ENCODE peak calls at places on chromosomes 1 and 21, in nine cellular contexts. O is MM.1S; Z is HL-60; K is cardiac muscle cell; V is naive thymus-derived CD4-positive, alpha-beta T cell; L is A549; F is tibial artery; U is lower lobe of right lung; R is heart left ventricle. H is an unnamed sample.

GRCh38 chr1:218299416-218299815 is 14.3 kb downstream of the RRP15 start:
- DNase-seq in O (peak), Z (no peak), K (peak), V (no peak), L (peak), F (no peak), U (no peak), R (no peak), H (no peak)

GRCh38 chr1:90045853-90046563 is 51.1 kb downstream of the ZNF326 start:
- DNase-seq in O (peak), Z (no peak), K (peak), V (no peak), L (peak), F (no peak), U (no peak), R (no peak), H (no peak)

GRCh38 chr1:195608883-195609282 is 999.4 kb downstream of the KCNT2 start:
- DNase-seq in O (no peak), Z (no peak), K (no peak), V (no peak), L (no peak), F (no peak), U (no peak), R (no peak), H (no peak)

GRCh38 chr1:160217466-160218165 is 12.4 kb downstream of the PEA15 start:
- DNase-seq in O (no peak), Z (no peak), K (no peak), V (no peak), L (no peak), F (no peak), U (no peak), R (no peak), H (no peak)

GRCh38 chr1:36991551-36991950 is 42.8 kb downstream of the GRIK3 start:
- DNase-seq in O (no peak), Z (no peak), K (no peak), V (no peak), L (no peak), F (no peak), U (no peak), R (no peak), H (no peak)

GRCh38 chr1:193335797-193336428 is 149.5 kb upstream of the B3GALT2 start:
- DNase-seq in O (no peak), Z (no peak), K (no peak), V (no peak), L (no peak), F (no peak), U (no peak), R (no peak), H (no peak)

GRCh38 chr1:171389176-171389575 is 75.2 kb downstream of the FMO4 start:
- DNase-seq in O (no peak), Z (no peak), K (no peak), V (no peak), L (no peak), F (no peak), U (no peak), R (no peak), H (no peak)

GRCh38 chr1:99645199-99645598 is 714 bp upstream of the PALMD start:
- DNase-seq in O (no peak), Z (no peak), K (no peak), V (no peak), L (peak), F (no peak), U (no peak), R (peak), H (no peak)

GRCh38 chr1:42960693-42961559 is 2.3 kb upstream of the SLC2A1 start:
- DNase-seq in O (no peak), Z (no peak), K (no peak), V (no peak), L (no peak), F (peak), U (no peak), R (no peak), H (no peak)

GRCh38 chr1:2443285-2444137 is 31.1 kb upstream of the PEX10 start:
- DNase-seq in O (no peak), Z (no peak), K (peak), V (no peak), L (no peak), F (no peak), U (no peak), R (no peak), H (no peak)

GRCh38 chr1:209756608-209757445 is 974 bp downstream of the TRAF3IP3 start:
- DNase-seq in O (peak), Z (peak), K (no peak), V (peak), L (no peak), F (no peak), U (peak), R (peak), H (peak)

GRCh38 chr1:19648689-19649088 is 4.6 kb downstream of the NBL1 start:
- DNase-seq in O (no peak), Z (no peak), K (no peak), V (no peak), L (no peak), F (no peak), U (no peak), R (no peak), H (no peak)

GRCh38 chr1:4081806-4082645 is 182.0 kb upstream of the C1orf174 start:
- DNase-seq in O (no peak), Z (no peak), K (no peak), V (no peak), L (no peak), F (peak), U (no peak), R (no peak), H (no peak)

GRCh38 chr1:27772071-27772470 is 948 bp upstream of the STX12 start:
- DNase-seq in O (no peak), Z (no peak), K (no peak), V (no peak), L (no peak), F (no peak), U (no peak), R (no peak), H (no peak)

GRCh38 chr1:165129568-165130164 is 226.8 kb downstream of the LMX1A start:
- DNase-seq in O (peak), Z (peak), K (peak), V (no peak), L (peak), F (no peak), U (peak), R (peak), H (no peak)

GRCh38 chr1:98388431-98388830 is 273.1 kb upstream of the SNX7 start:
- DNase-seq in O (peak), Z (peak), K (no peak), V (no peak), L (no peak), F (no peak), U (no peak), R (no peak), H (peak)

GRCh38 chr1:56709269-56709880 is 64.3 kb downstream of the PRKAA2 start:
- DNase-seq in O (peak), Z (peak), K (peak), V (peak), L (peak), F (no peak), U (no peak), R (no peak), H (no peak)

GRCh38 chr21:44653123-44653522 is 1.3 kb downstream of the KRTAP12-4 start:
- DNase-seq in O (peak), Z (no peak), K (no peak), V (no peak), L (no peak), F (no peak), U (no peak), R (no peak), H (no peak)

GRCh38 chr1:79469121-79469520 is 462.6 kb upstream of the ADGRL4 start:
- DNase-seq in O (no peak), Z (no peak), K (no peak), V (no peak), L (no peak), F (no peak), U (no peak), R (no peak), H (peak)

GRCh38 chr1:20430355-20431290 is 55.4 kb downstream of the CAMK2N1 start:
- DNase-seq in O (no peak), Z (peak), K (peak), V (no peak), L (peak), F (no peak), U (no peak), R (peak), H (no peak)

GRCh38 chr1:15238789-15239188 is 8.2 kb upstream of the FHAD1 start:
- DNase-seq in O (no peak), Z (no peak), K (no peak), V (no peak), L (no peak), F (no peak), U (no peak), R (no peak), H (no peak)

GRCh38 chr1:92585831-92586230 is 99.1 kb upstream of the GFI1 start:
- DNase-seq in O (no peak), Z (no peak), K (no peak), V (no peak), L (no peak), F (no peak), U (no peak), R (no peak), H (no peak)

GRCh38 chr1:164583835-164584539 is 25.0 kb downstream of the PBX1 start:
- DNase-seq in O (no peak), Z (no peak), K (no peak), V (no peak), L (no peak), F (no peak), U (no peak), R (no peak), H (no peak)

GRCh38 chr1:8003431-8004112 is 22.5 kb downstream of the ERRFI1 start:
- DNase-seq in O (no peak), Z (no peak), K (no peak), V (no peak), L (no peak), F (no peak), U (no peak), R (no peak), H (no peak)

GRCh38 chr1:232891116-232891515 is 59.3 kb upstream of the NTPCR start:
- DNase-seq in O (no peak), Z (no peak), K (no peak), V (no peak), L (no peak), F (no peak), U (no peak), R (no peak), H (no peak)

GRCh38 chr1:199691540-199691939 is 336.0 kb upstream of the NR5A2 start:
- DNase-seq in O (no peak), Z (peak), K (no peak), V (no peak), L (no peak), F (no peak), U (no peak), R (no peak), H (no peak)

GRCh38 chr21:31181089-31181757 is 142.9 kb upstream of the KRTAP19-8 start:
- DNase-seq in O (no peak), Z (no peak), K (no peak), V (peak), L (no peak), F (no peak), U (no peak), R (no peak), H (no peak)

GRCh38 chr21:27649746-27650145 is 682.9 kb upstream of the ADAMTS5 start:
- DNase-seq in O (no peak), Z (no peak), K (no peak), V (no peak), L (no peak), F (no peak), U (no peak), R (no peak), H (no peak)

GRCh38 chr1:6466023-6466422 is at the start of gene TNFRSF25:
- DNase-seq in O (no peak), Z (no peak), K (no peak), V (peak), L (no peak), F (no peak), U (no peak), R (no peak), H (no peak)

GRCh38 chr1:220878223-220879081 is 791 bp upstream of the HLX start:
- DNase-seq in O (no peak), Z (peak), K (no peak), V (no peak), L (no peak), F (no peak), U (no peak), R (peak), H (no peak)

GRCh38 chr21:32368386-32368785 is 24.4 kb downstream of the URB1 start:
- DNase-seq in O (no peak), Z (no peak), K (no peak), V (no peak), L (no peak), F (no peak), U (no peak), R (no peak), H (no peak)

GRCh38 chr1:119331915-119332314 is 36.7 kb upstream of the HAO2 start:
- DNase-seq in O (no peak), Z (no peak), K (no peak), V (no peak), L (no peak), F (no peak), U (no peak), R (no peak), H (no peak)

GRCh38 chr1:153790996-153791855 is 16.0 kb downstream of the SLC27A3 start:
- DNase-seq in O (peak), Z (peak), K (no peak), V (no peak), L (no peak), F (peak), U (peak), R (no peak), H (peak)

GRCh38 chr21:42475526-42476492 is 20.2 kb downstream of the RSPH1 start:
- DNase-seq in O (no peak), Z (no peak), K (no peak), V (no peak), L (no peak), F (peak), U (no peak), R (no peak), H (no peak)

GRCh38 chr1:205950826-205951549 is 7.7 kb upstream of the SLC26A9 start:
- DNase-seq in O (no peak), Z (no peak), K (no peak), V (no peak), L (no peak), F (no peak), U (no peak), R (no peak), H (no peak)

GRCh38 chr1:162259859-162260455 is 116.7 kb downstream of the SPATA46 start:
- DNase-seq in O (no peak), Z (no peak), K (no peak), V (no peak), L (no peak), F (no peak), U (no peak), R (no peak), H (no peak)

GRCh38 chr1:162253790-162254189 is 122.9 kb downstream of the SPATA46 start:
- DNase-seq in O (no peak), Z (no peak), K (no peak), V (no peak), L (no peak), F (no peak), U (no peak), R (no peak), H (no peak)

GRCh38 chr1:162251102-162251501 is 125.6 kb downstream of the SPATA46 start:
- DNase-seq in O (no peak), Z (no peak), K (no peak), V (no peak), L (no peak), F (no peak), U (no peak), R (no peak), H (no peak)

GRCh38 chr1:162252209-162252608 is 124.4 kb downstream of the SPATA46 start:
- DNase-seq in O (no peak), Z (no peak), K (no peak), V (no peak), L (no peak), F (no peak), U (no peak), R (no peak), H (no peak)

GRCh38 chr1:162256287-162256686 is 120.4 kb downstream of the SPATA46 start:
- DNase-seq in O (no peak), Z (no peak), K (no peak), V (no peak), L (no peak), F (no peak), U (no peak), R (no peak), H (no peak)
- H3K4me3 ChIP-seq in O (no peak), Z (no peak), K (no peak), V (no peak), L (no peak), F (no peak), U (no peak), R (no peak), H (no peak)

GRCh38 chr1:1421147-1421906 is at the start of gene ANKRD65:
- DNase-seq in O (no peak), Z (no peak), K (no peak), V (no peak), L (no peak), F (no peak), U (peak), R (peak), H (no peak)
- H3K4me3 ChIP-seq in O (no peak), Z (no peak), K (no peak), V (no peak), L (no peak), F (peak), U (peak), R (peak), H (no peak)

DNA sequence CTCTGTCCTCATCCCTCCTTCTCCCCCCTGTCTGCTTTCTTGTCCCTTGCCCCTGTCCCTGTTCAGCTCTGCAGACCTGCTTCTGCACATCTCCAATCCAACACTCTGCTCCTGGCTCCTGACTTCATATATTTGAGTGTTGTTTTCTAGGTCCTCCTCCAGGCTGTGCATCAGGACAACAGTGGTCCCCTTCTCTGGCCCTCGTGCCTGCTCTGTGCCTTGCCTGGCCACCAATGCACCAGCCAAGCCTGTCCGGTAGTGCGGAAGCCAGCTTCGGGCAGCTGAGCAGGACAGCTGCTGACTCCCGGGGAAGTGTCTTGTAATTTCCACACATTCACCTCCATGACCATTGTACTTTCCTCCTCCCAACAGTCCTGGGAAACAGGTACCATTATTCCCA is 203.4 kb upstream of the RAB4A start:
- DNase-seq in O (no peak), Z (no peak), K (no peak), V (no peak), L (no peak), F (no peak), U (no peak), R (no peak), H (no peak)
- H3K4me3 ChIP-seq in O (no peak), Z (no peak), K (no peak), V (no peak), L (no peak), F (no peak), U (no peak), R (no peak), H (no peak)

GRCh38 chr1:110207831-110208230 is 2.3 kb upstream of the KCNC4 start:
- DNase-seq in O (peak), Z (peak), K (peak), V (peak), L (peak), F (peak), U (peak), R (peak), H (no peak)

GRCh38 chr1:110211503-110212164 is 1.5 kb downstream of the KCNC4 start:
- DNase-seq in O (no peak), Z (no peak), K (no peak), V (no peak), L (no peak), F (no peak), U (peak), R (no peak), H (no peak)

GRCh38 chr1:110209715-110210603 is at the start of gene KCNC4:
- DNase-seq in O (peak), Z (peak), K (peak), V (peak), L (peak), F (peak), U (peak), R (peak), H (peak)

GRCh38 chr1:110210604-110211502 is 739 bp downstream of the KCNC4 start:
- DNase-seq in O (peak), Z (peak), K (peak), V (peak), L (peak), F (peak), U (peak), R (peak), H (no peak)

DNA sequence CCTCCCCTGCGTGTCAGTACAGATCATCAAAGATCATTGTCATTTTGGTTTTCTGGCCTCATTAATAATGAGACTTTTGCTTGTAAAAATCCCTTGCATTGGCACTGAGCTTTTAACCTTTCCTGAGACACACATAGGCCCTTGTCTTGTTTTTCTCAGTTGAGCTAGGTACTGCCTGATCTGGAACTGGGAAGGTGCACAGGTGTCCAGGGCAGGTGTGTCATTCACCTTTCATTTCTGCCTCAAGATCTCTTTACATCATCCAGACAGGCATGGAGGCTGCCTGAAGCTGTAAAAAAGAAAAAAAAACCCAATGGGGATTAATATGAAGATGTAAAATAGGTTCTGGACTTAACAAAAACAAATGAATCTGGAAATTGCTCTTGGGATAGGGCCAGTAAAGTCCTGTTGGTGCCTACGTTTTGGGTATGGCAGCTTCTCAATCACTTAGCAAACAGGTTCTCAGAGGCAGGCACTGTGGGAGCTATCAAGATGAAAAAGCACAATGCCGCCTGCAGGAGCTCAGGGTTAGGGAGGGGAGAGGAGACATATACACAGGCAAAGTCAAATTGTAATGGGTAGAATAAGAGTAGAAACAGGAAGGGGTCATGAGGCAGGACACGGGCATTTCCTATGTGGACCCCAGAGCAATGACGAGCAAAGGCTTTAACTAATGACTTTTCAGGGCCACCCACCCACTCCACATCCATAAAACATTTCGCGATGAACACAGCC is 1.0 kb upstream of the KCNC4 start:
- DNase-seq in O (no peak), Z (no peak), K (no peak), V (no peak), L (no peak), F (no peak), U (no peak), R (no peak), H (no peak)
- H3K4me3 ChIP-seq in O (peak), Z (no peak), K (peak), V (peak), L (peak), F (peak), U (peak), R (peak), H (peak)

GRCh38 chr1:34794001-34794789 is 1.4 kb downstream of the GJA4 start:
- DNase-seq in O (no peak), Z (no peak), K (no peak), V (no peak), L (no peak), F (no peak), U (no peak), R (peak), H (no peak)

GRCh38 chr1:34795916-34796315 is 3.1 kb downstream of the GJA4 start:
- DNase-seq in O (no peak), Z (no peak), K (no peak), V (no peak), L (no peak), F (no peak), U (no peak), R (no peak), H (no peak)

GRCh38 chr1:34792868-34793727 is at the start of gene GJA4:
- DNase-seq in O (no peak), Z (no peak), K (no peak), V (no peak), L (no peak), F (peak), U (no peak), R (peak), H (no peak)

GRCh38 chr1:34796990-34797389 is 4.2 kb downstream of the GJA4 start:
- DNase-seq in O (no peak), Z (no peak), K (no peak), V (no peak), L (no peak), F (no peak), U (no peak), R (no peak), H (peak)

GRCh38 chr1:34794790-34795180 is 2.0 kb downstream of the GJA4 start:
- DNase-seq in O (no peak), Z (no peak), K (no peak), V (no peak), L (no peak), F (no peak), U (no peak), R (no peak), H (no peak)
- H3K4me3 ChIP-seq in O (no peak), Z (no peak), K (no peak), V (no peak), L (no peak), F (peak), U (peak), R (peak), H (no peak)

GRCh38 chr1:39908534-39908933 is 6.8 kb upstream of the MYCL start:
- DNase-seq in O (no peak), Z (no peak), K (no peak), V (no peak), L (no peak), F (no peak), U (no peak), R (no peak), H (no peak)

GRCh38 chr1:39902121-39902807 is 547 bp upstream of the MYCL start:
- DNase-seq in O (peak), Z (peak), K (peak), V (peak), L (peak), F (peak), U (peak), R (peak), H (no peak)

GRCh38 chr1:39910263-39910662 is 8.5 kb upstream of the MYCL start:
- DNase-seq in O (no peak), Z (no peak), K (no peak), V (no peak), L (no peak), F (no peak), U (no peak), R (no peak), H (no peak)

GRCh38 chr1:39905142-39905541 is 3.4 kb upstream of the MYCL start:
- DNase-seq in O (no peak), Z (no peak), K (no peak), V (no peak), L (no peak), F (no peak), U (no peak), R (no peak), H (no peak)

GRCh38 chr1:39907532-39908453 is 6.1 kb upstream of the MYCL start:
- DNase-seq in O (no peak), Z (no peak), K (no peak), V (no peak), L (no peak), F (no peak), U (no peak), R (no peak), H (no peak)
- H3K4me3 ChIP-seq in O (no peak), Z (no peak), K (no peak), V (no peak), L (no peak), F (no peak), U (no peak), R (no peak), H (no peak)